ENCODE peak calls at places on chromosomes 1 and 21, in six cellular contexts. One of them, this sample, is unnamed.

GRCh38 chr1:84538599-84538998 is 32.2 kb upstream of the GNG5 start:
- DNase-seq in brain microvascular endothelial cell: no peak
- DNase-seq in amniotic stem cell: no peak
- DNase-seq in dermis blood vessel endothelial cell: no peak
- DNase-seq in glutamatergic neuron: no peak
- DNase-seq in stimulated activated CD8-positive, alpha-beta memory T cell treated with anti-CD3 and anti-CD28 coated beads, Interleukin-7, amount 100 ng/mL, for 24 hours: no peak
- DNase-seq in this sample: no peak

GRCh38 chr1:9452516-9453158 is 86.6 kb upstream of the SLC25A33 start:
- DNase-seq in stimulated activated CD8-positive, alpha-beta memory T cell treated with anti-CD3 and anti-CD28 coated beads, Interleukin-7, amount 100 ng/mL, for 24 hours: no peak
- DNase-seq in dermis blood vessel endothelial cell: no peak
- DNase-seq in brain microvascular endothelial cell: no peak
- DNase-seq in glutamatergic neuron: no peak
- DNase-seq in amniotic stem cell: no peak
- DNase-seq in this sample: no peak

GRCh38 chr1:26265405-26265804 is 14.5 kb upstream of the SH3BGRL3 start:
- DNase-seq in stimulated activated CD8-positive, alpha-beta memory T cell treated with anti-CD3 and anti-CD28 coated beads, Interleukin-7, amount 100 ng/mL, for 24 hours: no peak
- DNase-seq in brain microvascular endothelial cell: no peak
- DNase-seq in dermis blood vessel endothelial cell: no peak
- DNase-seq in glutamatergic neuron: no peak
- DNase-seq in amniotic stem cell: no peak
- DNase-seq in this sample: no peak

GRCh38 chr21:39014751-39015150 is 168.5 kb downstream of the PSMG1 start:
- DNase-seq in stimulated activated CD8-positive, alpha-beta memory T cell treated with anti-CD3 and anti-CD28 coated beads, Interleukin-7, amount 100 ng/mL, for 24 hours: no peak
- DNase-seq in brain microvascular endothelial cell: peak
- DNase-seq in glutamatergic neuron: no peak
- DNase-seq in amniotic stem cell: peak
- DNase-seq in dermis blood vessel endothelial cell: peak
- DNase-seq in this sample: no peak

GRCh38 chr1:66262233-66262632 is 271.7 kb upstream of the SGIP1 start:
- DNase-seq in glutamatergic neuron: no peak
- DNase-seq in amniotic stem cell: peak
- DNase-seq in dermis blood vessel endothelial cell: peak
- DNase-seq in brain microvascular endothelial cell: peak
- DNase-seq in stimulated activated CD8-positive, alpha-beta memory T cell treated with anti-CD3 and anti-CD28 coated beads, Interleukin-7, amount 100 ng/mL, for 24 hours: no peak
- DNase-seq in this sample: no peak

GRCh38 chr1:46262508-46262907 is 14.9 kb downstream of the RAD54L start:
- DNase-seq in amniotic stem cell: no peak
- DNase-seq in stimulated activated CD8-positive, alpha-beta memory T cell treated with anti-CD3 and anti-CD28 coated beads, Interleukin-7, amount 100 ng/mL, for 24 hours: no peak
- DNase-seq in glutamatergic neuron: no peak
- DNase-seq in brain microvascular endothelial cell: no peak
- DNase-seq in dermis blood vessel endothelial cell: no peak
- DNase-seq in this sample: no peak

GRCh38 chr1:1788646-1789431 is 10.6 kb upstream of the NADK start:
- DNase-seq in dermis blood vessel endothelial cell: peak
- DNase-seq in brain microvascular endothelial cell: no peak
- DNase-seq in glutamatergic neuron: peak
- DNase-seq in stimulated activated CD8-positive, alpha-beta memory T cell treated with anti-CD3 and anti-CD28 coated beads, Interleukin-7, amount 100 ng/mL, for 24 hours: no peak
- DNase-seq in amniotic stem cell: no peak
- DNase-seq in this sample: no peak

GRCh38 chr1:27368872-27369703 is 2.3 kb upstream of the MAP3K6 start:
- DNase-seq in brain microvascular endothelial cell: no peak
- DNase-seq in dermis blood vessel endothelial cell: peak
- DNase-seq in stimulated activated CD8-positive, alpha-beta memory T cell treated with anti-CD3 and anti-CD28 coated beads, Interleukin-7, amount 100 ng/mL, for 24 hours: no peak
- DNase-seq in amniotic stem cell: no peak
- DNase-seq in glutamatergic neuron: no peak
- DNase-seq in this sample: no peak

GRCh38 chr1:41109316-41110263 is 88.1 kb upstream of the SLFNL1 start:
- DNase-seq in glutamatergic neuron: no peak
- DNase-seq in stimulated activated CD8-positive, alpha-beta memory T cell treated with anti-CD3 and anti-CD28 coated beads, Interleukin-7, amount 100 ng/mL, for 24 hours: no peak
- DNase-seq in amniotic stem cell: peak
- DNase-seq in dermis blood vessel endothelial cell: peak
- DNase-seq in brain microvascular endothelial cell: peak
- DNase-seq in this sample: no peak

GRCh38 chr1:236395780-236396664 is 1.9 kb downstream of the EDARADD start:
- DNase-seq in brain microvascular endothelial cell: no peak
- DNase-seq in glutamatergic neuron: no peak
- DNase-seq in stimulated activated CD8-positive, alpha-beta memory T cell treated with anti-CD3 and anti-CD28 coated beads, Interleukin-7, amount 100 ng/mL, for 24 hours: no peak
- DNase-seq in amniotic stem cell: no peak
- DNase-seq in dermis blood vessel endothelial cell: no peak
- DNase-seq in this sample: no peak

GRCh38 chr1:69711159-69711930 is 143.6 kb downstream of the LRRC7 start:
- DNase-seq in brain microvascular endothelial cell: no peak
- DNase-seq in stimulated activated CD8-positive, alpha-beta memory T cell treated with anti-CD3 and anti-CD28 coated beads, Interleukin-7, amount 100 ng/mL, for 24 hours: no peak
- DNase-seq in amniotic stem cell: no peak
- DNase-seq in glutamatergic neuron: no peak
- DNase-seq in dermis blood vessel endothelial cell: no peak
- DNase-seq in this sample: no peak

GRCh38 chr1:204858381-204858821 is 12.3 kb upstream of the NFASC start:
- DNase-seq in brain microvascular endothelial cell: no peak
- DNase-seq in dermis blood vessel endothelial cell: no peak
- DNase-seq in stimulated activated CD8-positive, alpha-beta memory T cell treated with anti-CD3 and anti-CD28 coated beads, Interleukin-7, amount 100 ng/mL, for 24 hours: no peak
- DNase-seq in amniotic stem cell: no peak
- DNase-seq in glutamatergic neuron: peak
- DNase-seq in this sample: no peak

This sample was measured in posterior vena cava.